ENCODE peak calls at places on chromosomes 12 and 14, in six cellular contexts. I is H54, Z is ovary, Q is T-helper 2 cell, O is cardiac fibroblast, G is small intestine. N is an unnamed sample.

GRCh38 chr12:107134558-107134957 is 41.2 kb upstream of the CRY1 start:
- DNase-seq in I (peak), Z (no peak), Q (no peak), O (peak), G (no peak), N (no peak)

GRCh38 chr12:109098142-109098652 is 800 bp downstream of the UNG start:
- DNase-seq in I (peak), Z (peak), Q (no peak), O (peak), G (peak), N (no peak)

GRCh38 chr14:77103954-77104353 is 5.9 kb downstream of the CIPC start:
- DNase-seq in I (no peak), Z (no peak), Q (no peak), O (no peak), G (no peak), N (no peak)

GRCh38 chr12:106084048-106084671 is 54.6 kb downstream of the NUAK1 start:
- DNase-seq in I (peak), Z (no peak), Q (no peak), O (peak), G (no peak), N (no peak)

GRCh38 chr14:47194051-47194450 is 481.4 kb downstream of the MDGA2 start:
- DNase-seq in I (peak), Z (no peak), Q (no peak), O (no peak), G (no peak), N (no peak)

GRCh38 chr12:28158353-28158752 is 31.9 kb upstream of the CCDC91 start:
- DNase-seq in I (no peak), Z (no peak), Q (no peak), O (no peak), G (no peak), N (no peak)

GRCh38 chr12:77299910-77300772 is 234.8 kb upstream of the E2F7 start:
- DNase-seq in I (no peak), Z (no peak), Q (no peak), O (peak), G (no peak), N (no peak)

GRCh38 chr14:54786191-54786755 is 116.4 kb downstream of the GCH1 start:
- DNase-seq in I (no peak), Z (no peak), Q (no peak), O (no peak), G (no peak), N (no peak)

GRCh38 chr12:111806304-111806703 is 35.7 kb upstream of the MAPKAPK5 start:
- DNase-seq in I (no peak), Z (no peak), Q (no peak), O (no peak), G (no peak), N (no peak)

GRCh38 chr12:65878540-65878939 is 54.3 kb downstream of the HMGA2 start:
- DNase-seq in I (no peak), Z (no peak), Q (no peak), O (no peak), G (no peak), N (no peak)

GRCh38 chr12:6703631-6704030 is 3.0 kb upstream of the PIANP start:
- DNase-seq in I (no peak), Z (no peak), Q (no peak), O (no peak), G (no peak), N (no peak)

GRCh38 chr12:29164477-29165163 is 15.5 kb downstream of the FAR2 start:
- DNase-seq in I (peak), Z (no peak), Q (no peak), O (peak), G (peak), N (no peak)

GRCh38 chr12:34215893-34216285 is 193.6 kb downstream of the ALG10 start:
- DNase-seq in I (no peak), Z (no peak), Q (no peak), O (no peak), G (no peak), N (no peak)

GRCh38 chr12:27821259-27821973 is 41.4 kb upstream of the MANSC4 start:
- DNase-seq in I (peak), Z (no peak), Q (no peak), O (peak), G (peak), N (peak)

GRCh38 chr14:68621400-68622365 is 171.2 kb downstream of the ZFP36L1 start:
- DNase-seq in I (no peak), Z (peak), Q (no peak), O (peak), G (no peak), N (no peak)

N was measured in activated B cell treated with CpG ODN at 0.5 μM for 24 hours.